ENCODE peak calls at places on chromosomes 6 and 20, in four cellular contexts. One of them, this sample, is unnamed.

GRCh38 chr20:56504373-56505005 is 20.1 kb upstream of the FAM209A start:
- DNase-seq in H1: no peak
- DNase-seq in SK-N-SH: peak; percentile 48
- DNase-seq in K562: peak; percentile 56
- DNase-seq in this sample: peak; percentile 46

GRCh38 chr6:138805431-138805830 is 9.5 kb downstream of the ECT2L start:
- DNase-seq in H1: no peak
- DNase-seq in SK-N-SH: no peak
- DNase-seq in K562: no peak
- DNase-seq in this sample: no peak

GRCh38 chr6:169933839-169934698 is 182.6 kb downstream of the ERMARD start:
- DNase-seq in H1: no peak
- DNase-seq in SK-N-SH: peak; percentile 91
- DNase-seq in K562: no peak
- DNase-seq in this sample: no peak

GRCh38 chr6:123635567-123635966 is 1.2 kb downstream of the TRDN start:
- DNase-seq in H1: no peak
- DNase-seq in SK-N-SH: no peak
- DNase-seq in K562: no peak
- DNase-seq in this sample: no peak

GRCh38 chr20:17969884-17970409 is 1.1 kb downstream of the MGME1 start:
- DNase-seq in H1: no peak
- DNase-seq in SK-N-SH: no peak
- DNase-seq in K562: no peak
- DNase-seq in this sample: no peak

GRCh38 chr6:36716476-36717093 is 19.0 kb downstream of the RAB44 start:
- DNase-seq in H1: no peak
- DNase-seq in SK-N-SH: no peak
- DNase-seq in K562: no peak
- DNase-seq in this sample: no peak

GRCh38 chr20:16327606-16328005 is 245.6 kb downstream of the KIF16B start:
- DNase-seq in H1: no peak
- DNase-seq in SK-N-SH: no peak
- DNase-seq in K562: no peak
- DNase-seq in this sample: no peak

GRCh38 chr6:101633081-101633480 is 239.6 kb downstream of the GRIK2 start:
- DNase-seq in H1: no peak
- DNase-seq in SK-N-SH: no peak
- DNase-seq in K562: no peak
- DNase-seq in this sample: no peak

GRCh38 chr20:7308163-7308562 is 540.7 kb downstream of the BMP2 start:
- DNase-seq in H1: no peak
- DNase-seq in SK-N-SH: no peak
- DNase-seq in K562: no peak
- DNase-seq in this sample: no peak

GRCh38 chr6:35810831-35811698 is 5.9 kb downstream of the LHFPL5 start:
- DNase-seq in H1: no peak
- DNase-seq in SK-N-SH: no peak
- DNase-seq in K562: no peak
- DNase-seq in this sample: no peak

GRCh38 chr6:36049582-36049981 is 22.0 kb downstream of the MAPK14 start:
- DNase-seq in H1: no peak
- DNase-seq in SK-N-SH: no peak
- DNase-seq in K562: no peak
- DNase-seq in this sample: no peak

GRCh38 chr6:149967591-149967990 is 3.8 kb downstream of the ULBP1 start:
- DNase-seq in H1: no peak
- DNase-seq in SK-N-SH: no peak
- DNase-seq in K562: no peak
- DNase-seq in this sample: no peak

GRCh38 chr6:47967843-47968242 is 143.2 kb downstream of the PTCHD4 start:
- DNase-seq in H1: no peak
- DNase-seq in SK-N-SH: no peak
- DNase-seq in K562: no peak
- DNase-seq in this sample: no peak

GRCh38 chr6:7998103-7998725 is 66.0 kb downstream of the BLOC1S5 start:
- DNase-seq in H1: no peak
- DNase-seq in SK-N-SH: no peak
- DNase-seq in K562: no peak
- DNase-seq in this sample: no peak

GRCh38 chr6:105431226-105431625 is 28.3 kb upstream of the PREP start:
- DNase-seq in H1: no peak
- DNase-seq in SK-N-SH: peak; percentile 19
- DNase-seq in K562: peak; percentile 13
- DNase-seq in this sample: no peak

GRCh38 chr6:11368760-11369159 is 136.3 kb upstream of the NEDD9 start:
- DNase-seq in H1: no peak
- DNase-seq in SK-N-SH: no peak
- DNase-seq in K562: no peak
- DNase-seq in this sample: no peak

GRCh38 chr6:88566746-88567534 is 396.5 kb downstream of the RNGTT start:
- DNase-seq in H1: no peak
- DNase-seq in SK-N-SH: peak; percentile 49
- DNase-seq in K562: no peak
- DNase-seq in this sample: no peak

GRCh38 chr6:111837641-111838500 is 35.4 kb downstream of the FYN start:
- DNase-seq in H1: no peak
- DNase-seq in SK-N-SH: no peak
- DNase-seq in K562: no peak
- DNase-seq in this sample: no peak

GRCh38 chr6:106098383-106099234 is 12.5 kb downstream of the PRDM1 start:
- DNase-seq in H1: no peak
- DNase-seq in SK-N-SH: no peak
- DNase-seq in K562: peak; percentile 28
- DNase-seq in this sample: no peak

GRCh38 chr20:2524435-2525272 is 11.7 kb upstream of the TMC2 start:
- DNase-seq in H1: peak; percentile 49
- DNase-seq in SK-N-SH: peak; percentile 87
- DNase-seq in K562: peak; percentile 81
- DNase-seq in this sample: peak; percentile 95

GRCh38 chr6:156508923-156509322 is 268.3 kb upstream of the ARID1B start:
- DNase-seq in H1: no peak
- DNase-seq in SK-N-SH: no peak
- DNase-seq in K562: no peak
- DNase-seq in this sample: no peak

GRCh38 chr6:71579902-71580301 is 291.3 kb downstream of the OGFRL1 start:
- DNase-seq in H1: no peak
- DNase-seq in SK-N-SH: no peak
- DNase-seq in K562: no peak
- DNase-seq in this sample: no peak

GRCh38 chr6:9646346-9647042 is 768.4 kb downstream of the TFAP2A start:
- DNase-seq in H1: no peak
- DNase-seq in SK-N-SH: no peak
- DNase-seq in K562: no peak
- DNase-seq in this sample: no peak

GRCh38 chr6:11277275-11278206 is 45.1 kb upstream of the NEDD9 start:
- DNase-seq in H1: peak; percentile 21
- DNase-seq in SK-N-SH: no peak
- DNase-seq in K562: no peak
- DNase-seq in this sample: peak; percentile 36

GRCh38 chr6:148530394-148530923 is 187.8 kb downstream of the SASH1 start:
- DNase-seq in H1: no peak
- DNase-seq in SK-N-SH: no peak
- DNase-seq in K562: peak; percentile 44
- DNase-seq in this sample: no peak

GRCh38 chr6:17202526-17202925 is 78.6 kb upstream of the RBM24 start:
- DNase-seq in H1: no peak
- DNase-seq in SK-N-SH: no peak
- DNase-seq in K562: no peak
- DNase-seq in this sample: no peak

GRCh38 chr6:71879016-71879415 is 7.3 kb upstream of the RIMS1 start:
- DNase-seq in H1: no peak
- DNase-seq in SK-N-SH: no peak
- DNase-seq in K562: no peak
- DNase-seq in this sample: no peak

GRCh38 chr6:34539181-34539580 is 16.9 kb downstream of the SPDEF start:
- DNase-seq in H1: no peak
- DNase-seq in SK-N-SH: no peak
- DNase-seq in K562: no peak
- DNase-seq in this sample: no peak

GRCh38 chr20:59400666-59401065 is 100.3 kb downstream of the EDN3 start:
- DNase-seq in H1: no peak
- DNase-seq in SK-N-SH: no peak
- DNase-seq in K562: no peak
- DNase-seq in this sample: no peak

DNA sequence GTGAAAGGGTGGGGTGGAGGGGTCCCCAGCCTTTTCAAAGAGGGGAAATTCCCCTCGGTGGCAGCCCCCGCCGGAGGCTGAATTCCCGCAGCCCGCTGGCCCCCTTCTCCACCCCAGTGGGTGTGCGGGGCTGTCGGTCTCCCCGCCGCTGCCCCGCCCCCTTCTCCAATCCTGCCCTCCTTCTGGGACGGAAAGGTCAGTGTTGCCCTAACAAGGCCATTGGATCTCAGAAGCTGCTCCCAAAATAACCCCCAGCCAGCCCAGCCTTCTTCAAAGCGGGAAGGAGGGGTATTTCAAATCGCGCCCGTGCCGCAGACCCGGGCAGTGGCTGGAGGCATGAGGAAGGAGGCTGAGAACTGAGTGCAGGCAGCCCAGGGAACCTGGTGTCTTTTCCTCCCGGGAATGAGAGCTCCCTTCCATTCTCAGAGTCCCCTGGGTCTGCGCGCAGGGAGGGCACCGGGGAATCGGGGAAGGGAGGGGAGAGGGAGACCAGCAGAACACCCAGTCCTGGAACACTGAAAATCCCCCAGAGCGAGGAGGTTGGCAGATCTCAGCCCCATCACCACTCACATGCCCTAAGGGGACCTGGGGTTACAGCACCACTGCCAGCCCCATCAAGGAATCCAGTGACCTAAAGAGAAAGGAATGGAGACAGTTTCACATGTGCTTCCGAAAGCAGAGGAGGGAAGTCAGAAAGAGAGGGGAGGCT is at the start of gene JPH2:
- DNase-seq in H1: no peak
- DNase-seq in SK-N-SH: peak; percentile 64
- DNase-seq in K562: no peak
- DNase-seq in this sample: peak; percentile 74
- TF ChIP-seq TEAD4 in H1: no peak
- TF ChIP-seq TEAD4 in SK-N-SH: no peak
- TF ChIP-seq TEAD4 in K562: no peak
- TF ChIP-seq TEAD4 in this sample: no peak

GRCh38 chr6:42155293-42155692 is 12.9 kb upstream of the C6orf132 start:
- DNase-seq in H1: no peak
- DNase-seq in SK-N-SH: no peak
- DNase-seq in K562: no peak
- DNase-seq in this sample: no peak

GRCh38 chr6:42159431-42160024 is 13.6 kb upstream of the GUCA1A start:
- DNase-seq in H1: no peak
- DNase-seq in SK-N-SH: no peak
- DNase-seq in K562: no peak
- DNase-seq in this sample: no peak

GRCh38 chr6:42156638-42157037 is 14.2 kb upstream of the C6orf132 start:
- DNase-seq in H1: no peak
- DNase-seq in SK-N-SH: no peak
- DNase-seq in K562: no peak
- DNase-seq in this sample: no peak

GRCh38 chr6:42158631-42159030 is 14.5 kb upstream of the GUCA1A start:
- DNase-seq in H1: no peak
- DNase-seq in SK-N-SH: no peak
- DNase-seq in K562: no peak
- DNase-seq in this sample: no peak

DNA sequence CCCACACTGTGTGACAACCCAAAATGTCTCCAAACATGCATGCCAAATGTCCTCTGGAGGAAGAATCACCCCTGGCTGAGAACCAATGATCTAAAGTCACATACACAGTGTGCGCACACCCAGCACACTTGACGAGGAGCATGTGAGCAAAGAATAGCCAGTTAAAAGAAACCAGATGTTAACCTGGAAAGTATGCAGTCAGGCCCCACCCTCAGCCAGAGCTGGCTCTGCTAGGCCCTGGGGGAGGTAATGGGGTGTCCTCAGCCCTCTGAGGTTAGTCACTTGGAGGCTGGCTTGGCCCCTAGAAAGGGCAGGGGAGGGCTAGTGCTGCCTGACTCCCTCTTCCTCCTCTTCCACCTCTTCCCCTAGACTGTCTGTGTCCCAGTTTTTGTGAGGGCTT is 15.2 kb upstream of the GUCA1A start:
- DNase-seq in H1: no peak
- DNase-seq in SK-N-SH: peak; percentile 48
- DNase-seq in K562: no peak
- DNase-seq in this sample: no peak
- TF ChIP-seq MAX in H1: no peak
- TF ChIP-seq MAX in SK-N-SH: peak; percentile 12
- TF ChIP-seq MAX in K562: no peak
- TF ChIP-seq MAX in this sample: no peak

GRCh38 chr6:157841211-157841840 is 18.3 kb downstream of the SNX9 start:
- DNase-seq in H1: no peak
- DNase-seq in SK-N-SH: no peak
- DNase-seq in K562: peak; percentile 52
- DNase-seq in this sample: no peak
- TF ChIP-seq TEAD4 in H1: no peak
- TF ChIP-seq TEAD4 in SK-N-SH: no peak
- TF ChIP-seq TEAD4 in K562: no peak
- TF ChIP-seq TEAD4 in this sample: no peak

GRCh38 chr6:37819802-37820712 is 530 bp downstream of the ZFAND3 start:
- DNase-seq in H1: no peak
- DNase-seq in SK-N-SH: peak; percentile 64
- DNase-seq in K562: peak; percentile 75
- DNase-seq in this sample: peak; percentile 26
- TF ChIP-seq MAX in H1: no peak
- TF ChIP-seq MAX in SK-N-SH: peak; percentile 64
- TF ChIP-seq MAX in K562: no peak
- TF ChIP-seq MAX in this sample: no peak

GRCh38 chr20:51059862-51060261 is 37.0 kb upstream of the KCNG1 start:
- DNase-seq in H1: no peak
- DNase-seq in SK-N-SH: no peak
- DNase-seq in K562: no peak
- DNase-seq in this sample: no peak

GRCh38 chr20:51050636-51051035 is 27.7 kb upstream of the KCNG1 start:
- DNase-seq in H1: no peak
- DNase-seq in SK-N-SH: no peak
- DNase-seq in K562: no peak
- DNase-seq in this sample: no peak

DNA sequence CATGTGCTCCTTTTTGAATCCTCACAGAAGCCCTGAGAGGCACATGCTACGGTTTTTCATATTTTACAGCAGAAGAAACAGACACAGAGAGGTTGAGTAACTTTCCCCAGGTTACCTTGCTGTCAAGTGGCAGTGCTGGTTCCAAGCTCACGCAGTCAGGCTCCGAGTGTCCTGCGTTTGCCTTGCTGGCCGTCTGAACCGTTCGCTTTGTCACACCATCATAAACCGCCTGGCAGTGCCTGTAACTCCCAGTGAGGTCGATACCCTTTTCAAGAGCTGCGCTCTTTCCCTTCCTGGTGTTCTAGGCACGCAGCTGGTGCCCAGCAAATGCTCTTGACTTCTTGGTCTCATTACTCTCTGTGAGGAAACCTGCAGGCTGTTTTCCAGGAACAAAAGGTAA is 31.3 kb upstream of the KCNG1 start:
- DNase-seq in H1: no peak
- DNase-seq in SK-N-SH: no peak
- DNase-seq in K562: no peak
- DNase-seq in this sample: no peak
- TF ChIP-seq TEAD4 in H1: no peak
- TF ChIP-seq TEAD4 in SK-N-SH: no peak
- TF ChIP-seq TEAD4 in K562: no peak
- TF ChIP-seq TEAD4 in this sample: no peak

GRCh38 chr6:110180228-110181008 is at the start of gene CDC40:
- DNase-seq in H1: no peak
- DNase-seq in SK-N-SH: peak; percentile 67
- DNase-seq in K562: peak; percentile 51
- DNase-seq in this sample: peak; percentile 48
- TF ChIP-seq MAX in H1: no peak
- TF ChIP-seq MAX in SK-N-SH: peak; percentile 0
- TF ChIP-seq MAX in K562: peak; percentile 32
- TF ChIP-seq MAX in this sample: no peak

This sample was measured in WTC11.